ENCODE peak calls at places on chromosomes 13 and 19, in five cellular contexts. M is H1, S is A549, R is HepG2, J is endothelial cell of umbilical vein. G is an unnamed sample.

GRCh38 chr13:32036762-32037161 is 5.2 kb downstream of the FRY start:
- DNase-seq in R (no peak), J (no peak), M (no peak), S (no peak), G (no peak)

GRCh38 chr19:41373993-41374392 is 2.3 kb upstream of the TMEM91 start:
- DNase-seq in S (no peak), J (peak; percentile 90), R (no peak), M (no peak), G (no peak)

GRCh38 chr13:99803141-99803540 is 168.4 kb downstream of the ZIC5 start:
- DNase-seq in S (no peak), J (no peak), M (no peak), R (no peak), G (no peak)

GRCh38 chr13:30438286-30438685 is 16.0 kb downstream of the UBE2L5 start:
- DNase-seq in R (no peak), J (no peak), M (no peak), S (no peak), G (no peak)

GRCh38 chr13:59970847-59971246 is 192.9 kb downstream of the DIAPH3 start:
- DNase-seq in J (no peak), S (no peak), R (no peak), M (peak; percentile 3), G (no peak)

GRCh38 chr19:19103167-19103566 is 35.1 kb downstream of the TMEM161A start:
- DNase-seq in M (no peak), S (no peak), R (no peak), J (no peak), G (no peak)

GRCh38 chr19:44202470-44202869 is 9.9 kb upstream of the ZNF227 start:
- DNase-seq in M (no peak), R (no peak), J (no peak), S (no peak), G (no peak)

GRCh38 chr13:52903320-52903719 is 54.9 kb upstream of the PCDH8 start:
- DNase-seq in J (no peak), R (no peak), S (no peak), M (no peak), G (no peak)

GRCh38 chr13:52845334-52845761 is 3.1 kb downstream of the PCDH8 start:
- DNase-seq in S (no peak), M (no peak), J (no peak), R (no peak), G (no peak)

GRCh38 chr13:27131202-27131623 is 40.4 kb downstream of the USP12 start:
- DNase-seq in J (peak; percentile 16), R (no peak), S (no peak), M (no peak), G (peak; percentile 13)

GRCh38 chr13:98428256-98428966 is 148.5 kb downstream of the STK24 start:
- DNase-seq in J (no peak), R (no peak), M (no peak), S (no peak), G (no peak)
- TF ChIP-seq JUN in J (no peak), R (no peak), M (no peak), S (no peak), G (no peak)

DNA sequence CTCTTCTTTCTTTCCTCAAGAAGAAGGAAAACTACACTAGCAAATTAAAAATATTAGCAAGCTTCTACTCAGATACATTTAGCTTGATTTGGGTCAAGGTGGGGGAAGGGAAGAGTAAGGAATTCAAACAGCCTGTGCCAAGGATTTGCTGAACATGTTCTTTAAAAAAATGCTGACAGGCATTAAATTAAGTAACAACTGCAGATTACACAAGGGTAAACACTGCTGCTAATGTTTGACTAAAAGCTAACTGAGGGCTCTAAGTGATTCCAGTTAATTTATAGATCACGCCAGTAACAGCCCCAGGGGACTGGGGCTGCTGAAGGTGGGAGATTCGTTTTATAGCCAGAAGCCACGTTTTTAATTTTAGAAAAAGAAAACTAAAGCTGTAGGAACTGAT is 321.7 kb downstream of the DLEU7 start:
- DNase-seq in R (peak; percentile 39), J (no peak), S (no peak), M (no peak), G (no peak)
- H3K4me3 ChIP-seq in R (no peak overlapping the region), J (no peak overlapping the region), S (no peak overlapping the region), M (no peak overlapping the region), G (no peak overlapping the region)

DNA sequence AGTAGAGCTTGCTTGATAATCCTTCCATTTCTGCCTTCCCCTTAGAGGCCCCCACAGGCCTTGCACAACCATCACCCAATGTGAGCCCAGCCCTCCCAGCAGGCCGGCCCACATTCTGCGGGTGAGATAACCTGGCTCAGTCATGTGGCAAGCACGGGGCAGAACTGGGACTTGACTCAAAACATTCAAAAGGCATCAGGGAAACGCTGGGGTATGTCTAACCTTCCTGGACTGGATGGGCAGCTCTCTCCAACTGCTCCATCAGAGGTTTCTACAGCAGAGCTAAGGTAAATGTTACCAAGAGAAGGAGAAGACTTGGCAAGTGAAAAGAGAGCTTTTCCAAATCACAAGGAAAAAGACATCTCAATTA is 24.8 kb downstream of the EPS15L1 start:
- DNase-seq in J (no peak), R (peak; percentile 80), M (no peak), S (no peak), G (peak; percentile 57)
- TF ChIP-seq JUN in J (no peak), R (no peak), M (no peak), S (no peak), G (peak; percentile 55)

DNA sequence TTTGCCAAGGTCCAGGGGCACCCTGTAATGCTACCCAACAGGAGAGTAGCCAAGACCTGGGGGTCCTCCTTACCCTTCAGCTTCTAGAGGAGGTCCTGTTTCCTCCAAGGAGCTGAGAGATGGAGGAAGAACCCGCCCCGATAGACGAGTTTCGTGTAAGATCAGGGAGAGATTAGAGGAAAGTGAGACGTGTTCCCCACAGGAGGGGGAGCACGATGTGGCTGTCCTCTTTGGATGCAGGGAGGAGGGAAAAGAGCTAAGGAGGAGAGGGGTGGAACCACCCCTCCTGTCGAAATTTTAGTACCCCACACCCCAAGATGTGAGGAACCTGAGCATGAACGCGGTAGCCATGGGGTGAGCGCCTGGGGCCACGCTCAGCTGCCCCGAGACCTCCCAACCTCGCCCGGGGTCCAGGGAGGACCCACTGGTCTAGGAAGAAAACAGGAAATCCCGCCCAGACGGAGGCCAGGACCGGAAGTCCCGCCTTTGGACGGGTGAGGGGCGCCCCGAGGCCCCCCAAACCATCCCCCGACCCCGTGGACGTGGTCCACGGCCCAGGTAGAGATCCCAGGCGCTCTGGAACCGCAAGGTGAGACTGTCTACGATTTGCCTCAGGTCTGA is 1.2 kb downstream of the AKT1S1 start:
- DNase-seq in J (peak; percentile 72), R (peak; percentile 51), S (peak; percentile 79), M (no peak), G (peak; percentile 59)
- H3K4me3 ChIP-seq in J (peak overlapping the region; percentile 38), R (peak overlapping the region; percentile 77), S (peak overlapping the region; percentile 95), M (peak overlapping the region; percentile 92), G (peak overlapping the region; percentile 84)

GRCh38 chr13:95388420-95389079 is 87.3 kb upstream of the ABCC4 start:
- DNase-seq in S (no peak), J (no peak), M (no peak), R (no peak), G (no peak)
- TF ChIP-seq JUN in S (no peak), J (no peak), M (no peak), R (no peak), G (no peak)

DNA sequence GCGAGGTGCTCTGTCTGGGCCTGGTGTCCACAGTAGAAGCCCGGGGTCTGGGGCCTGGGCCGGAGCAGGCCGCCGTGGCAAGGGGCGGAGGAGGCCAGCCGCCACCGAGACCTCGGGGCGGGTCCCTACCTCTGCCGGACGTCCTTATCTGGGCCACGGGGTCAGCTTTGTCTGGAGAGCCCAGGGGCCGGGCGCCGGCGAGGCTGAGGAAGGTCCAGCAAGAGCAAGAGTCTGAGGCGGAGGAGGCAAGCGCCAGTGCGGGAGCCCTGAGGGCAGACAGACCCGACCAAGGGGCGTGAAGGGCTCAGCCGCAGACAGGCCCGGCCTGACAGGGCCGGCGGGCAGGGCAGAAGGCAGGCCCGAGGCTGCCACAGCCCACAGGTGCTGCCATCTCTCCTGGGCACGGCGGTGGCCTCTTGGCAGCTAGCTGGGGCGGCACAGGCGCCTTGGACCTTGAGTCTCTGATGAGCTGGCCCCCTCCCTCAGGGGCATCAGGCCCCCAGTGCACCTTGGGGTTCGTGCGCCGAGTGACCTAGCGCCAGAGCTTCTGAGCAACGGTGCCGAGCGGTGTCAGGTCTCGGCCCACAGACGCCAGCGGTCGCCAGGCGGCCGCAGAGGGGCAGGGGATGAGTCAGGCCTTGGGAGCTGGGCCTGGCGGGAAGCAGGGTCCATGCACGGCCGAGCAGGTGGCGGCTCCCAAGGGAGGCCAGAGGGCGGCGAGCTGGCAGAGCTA is 19.1 kb upstream of the AKAP8 start:
- DNase-seq in J (no peak), R (no peak), S (no peak), M (no peak), G (no peak)
- H3K4me3 ChIP-seq in J (no peak overlapping the region), R (no peak overlapping the region), S (no peak overlapping the region), M (no peak overlapping the region), G (no peak overlapping the region)